ENCODE peak calls at places on chromosomes 16 and 17, in nine cellular contexts. S is activated CD4-positive, alpha-beta T cell treated with anti-CD3 and anti-CD28 coated beads, Interleukin-2, amount 50 U/mL, for 4 hours; E is H54; U is CD4-positive, alpha-beta memory T cell; Q is AG10803; Y is ACHN; K is RPMI8226; R is WTC11; O is stimulated activated CD8-positive, alpha-beta memory T cell treated with anti-CD3 and anti-CD28 coated beads, Interleukin-12 subunit alpha, Interleukin-12 subunit beta, amount 100 ng/mL, for 1 hour. W is an unnamed sample.

GRCh38 chr16:69302301-69302700 is 8.8 kb upstream of the VPS4A start:
- DNase-seq in S (no peak), E (no peak), U (no peak), Q (no peak), Y (no peak), K (no peak), R (no peak), O (no peak), W (no peak)

GRCh38 chr16:48014349-48015135 is 141.3 kb downstream of the ABCC12 start:
- DNase-seq in S (no peak), E (peak), U (no peak), Q (no peak), Y (peak), K (no peak), R (no peak), O (no peak), W (peak)

GRCh38 chr17:31060814-31061550 is 33.8 kb upstream of the NF1 start:
- DNase-seq in S (no peak), E (no peak), U (no peak), Q (no peak), Y (no peak), K (peak), R (no peak), O (no peak), W (no peak)

GRCh38 chr17:9817086-9817485 is 4.8 kb downstream of the GSG1L2 start:
- DNase-seq in S (no peak), E (peak), U (no peak), Q (peak), Y (peak), K (no peak), R (peak), O (no peak), W (no peak)

GRCh38 chr17:6100891-6101290 is 30.7 kb downstream of the WSCD1 start:
- DNase-seq in S (no peak), E (no peak), U (no peak), Q (no peak), Y (no peak), K (no peak), R (no peak), O (no peak), W (no peak)

GRCh38 chr17:42881768-42882565 is 18.6 kb upstream of the G6PC1 start:
- DNase-seq in S (no peak), E (no peak), U (no peak), Q (no peak), Y (no peak), K (no peak), R (no peak), O (no peak), W (no peak)

GRCh38 chr16:30927789-30928378 is 4.5 kb downstream of the FBXL19 start:
- DNase-seq in S (peak), E (peak), U (peak), Q (peak), Y (peak), K (peak), R (peak), O (no peak), W (peak)

GRCh38 chr16:68646948-68647659 is 2.0 kb downstream of the CDH3 start:
- DNase-seq in S (no peak), E (no peak), U (no peak), Q (no peak), Y (no peak), K (peak), R (no peak), O (no peak), W (no peak)

GRCh38 chr16:1413684-1414531 is 596 bp downstream of the UNKL start:
- DNase-seq in S (peak), E (no peak), U (peak), Q (peak), Y (peak), K (peak), R (peak), O (peak), W (peak)

GRCh38 chr16:66647866-66648265 is 43.4 kb downstream of the CMTM3 start:
- DNase-seq in S (no peak), E (no peak), U (no peak), Q (no peak), Y (no peak), K (no peak), R (no peak), O (no peak), W (no peak)

GRCh38 chr17:64240741-64241347 is 22.2 kb downstream of the TEX2 start:
- DNase-seq in S (no peak), E (no peak), U (no peak), Q (peak), Y (no peak), K (no peak), R (no peak), O (no peak), W (no peak)

GRCh38 chr16:50368410-50369132 is at the start of gene BRD7:
- DNase-seq in S (peak), E (peak), U (peak), Q (peak), Y (peak), K (peak), R (peak), O (peak), W (peak)

GRCh38 chr16:81582655-81583441 is 138.2 kb downstream of the CMIP start:
- DNase-seq in S (no peak), E (no peak), U (no peak), Q (peak), Y (no peak), K (no peak), R (no peak), O (no peak), W (no peak)

GRCh38 chr17:74516561-74516960 is 14.7 kb downstream of the CD300LB start:
- DNase-seq in S (no peak), E (no peak), U (no peak), Q (no peak), Y (no peak), K (no peak), R (no peak), O (no peak), W (no peak)

GRCh38 chr16:1147027-1147426 is 5.9 kb upstream of the CACNA1H start:
- DNase-seq in S (no peak), E (no peak), U (no peak), Q (no peak), Y (no peak), K (no peak), R (no peak), O (no peak), W (no peak)

GRCh38 chr17:80082403-80083135 is 18.8 kb upstream of the GAA start:
- DNase-seq in S (peak), E (peak), U (peak), Q (peak), Y (peak), K (peak), R (peak), O (peak), W (peak)

GRCh38 chr16:55701442-55702319 is 45.9 kb downstream of the SLC6A2 start:
- DNase-seq in S (no peak), E (peak), U (peak), Q (peak), Y (peak), K (peak), R (peak), O (no peak), W (peak)

GRCh38 chr16:58062821-58063220 is 37.3 kb downstream of the MMP15 start:
- DNase-seq in S (no peak), E (no peak), U (no peak), Q (no peak), Y (no peak), K (no peak), R (no peak), O (no peak), W (no peak)

GRCh38 chr17:77640916-77641605 is 317.4 kb upstream of the TNRC6C start:
- DNase-seq in S (no peak), E (no peak), U (no peak), Q (no peak), Y (no peak), K (no peak), R (no peak), O (no peak), W (no peak)

GRCh38 chr16:67541391-67542263 is 13.0 kb downstream of the RIPOR1 start:
- DNase-seq in S (no peak), E (no peak), U (no peak), Q (no peak), Y (no peak), K (peak), R (no peak), O (no peak), W (peak)

GRCh38 chr16:17205279-17206139 is 265.3 kb downstream of the XYLT1 start:
- DNase-seq in S (no peak), E (no peak), U (no peak), Q (peak), Y (no peak), K (no peak), R (peak), O (no peak), W (no peak)

GRCh38 chr17:16447676-16448075 is 32.3 kb downstream of the TRPV2 start:
- DNase-seq in S (no peak), E (no peak), U (no peak), Q (no peak), Y (no peak), K (no peak), R (no peak), O (no peak), W (no peak)

GRCh38 chr17:17161759-17162158 is 44.4 kb downstream of the PLD6 start:
- DNase-seq in S (no peak), E (no peak), U (no peak), Q (no peak), Y (no peak), K (no peak), R (no peak), O (no peak), W (no peak)

GRCh38 chr16:72744064-72744793 is 303.7 kb downstream of the ZFHX3 start:
- DNase-seq in S (no peak), E (no peak), U (no peak), Q (no peak), Y (no peak), K (no peak), R (no peak), O (no peak), W (no peak)

GRCh38 chr16:4160663-4161436 is 44.6 kb upstream of the ADCY9 start:
- DNase-seq in S (no peak), E (no peak), U (peak), Q (peak), Y (no peak), K (no peak), R (no peak), O (no peak), W (no peak)

GRCh38 chr16:67026570-67026969 is 2.4 kb upstream of the CBFB start:
- DNase-seq in S (no peak), E (no peak), U (no peak), Q (no peak), Y (no peak), K (no peak), R (no peak), O (no peak), W (no peak)

GRCh38 chr17:9513266-9513665 is 62.4 kb downstream of the STX8 start:
- DNase-seq in S (no peak), E (no peak), U (no peak), Q (no peak), Y (no peak), K (no peak), R (no peak), O (no peak), W (no peak)

GRCh38 chr16:66898207-66898606 is 17.9 kb downstream of the PDP2 start:
- DNase-seq in S (no peak), E (no peak), U (no peak), Q (peak), Y (peak), K (no peak), R (no peak), O (no peak), W (no peak)

GRCh38 chr16:84054916-84055315 is 12.3 kb upstream of the SLC38A8 start:
- DNase-seq in S (no peak), E (no peak), U (no peak), Q (no peak), Y (no peak), K (no peak), R (peak), O (no peak), W (no peak)

GRCh38 chr16:4303973-4304372 is 11.9 kb upstream of the GLIS2 start:
- DNase-seq in S (no peak), E (no peak), U (no peak), Q (no peak), Y (no peak), K (no peak), R (no peak), O (no peak), W (no peak)

GRCh38 chr16:10521681-10522274 is 58.6 kb downstream of the EMP2 start:
- DNase-seq in S (no peak), E (peak), U (peak), Q (peak), Y (peak), K (peak), R (peak), O (no peak), W (peak)

GRCh38 chr17:51046527-51047384 is 73.9 kb downstream of the SPAG9 start:
- DNase-seq in S (no peak), E (peak), U (no peak), Q (peak), Y (peak), K (no peak), R (peak), O (no peak), W (peak)

GRCh38 chr17:81386646-81387234 is 8.5 kb upstream of the BAHCC1 start:
- DNase-seq in S (no peak), E (no peak), U (no peak), Q (peak), Y (no peak), K (no peak), R (no peak), O (no peak), W (no peak)

GRCh38 chr16:58032710-58033293 is 7.2 kb downstream of the MMP15 start:
- DNase-seq in S (no peak), E (no peak), U (no peak), Q (no peak), Y (no peak), K (no peak), R (no peak), O (no peak), W (no peak)

GRCh38 chr17:73189417-73190099 is 3.3 kb upstream of the COG1 start:
- DNase-seq in S (no peak), E (peak), U (no peak), Q (peak), Y (peak), K (peak), R (peak), O (no peak), W (peak)

GRCh38 chr17:77441130-77441920 is 300.6 kb downstream of the SEC14L1 start:
- DNase-seq in S (peak), E (no peak), U (peak), Q (no peak), Y (no peak), K (peak), R (no peak), O (peak), W (no peak)

GRCh38 chr17:41520821-41521521 is 2.3 kb upstream of the KRT15 start:
- DNase-seq in S (no peak), E (no peak), U (no peak), Q (no peak), Y (no peak), K (peak), R (no peak), O (no peak), W (no peak)

GRCh38 chr17:45243750-45244149 is 18.1 kb downstream of the SPATA32 start:
- DNase-seq in S (no peak), E (no peak), U (no peak), Q (no peak), Y (no peak), K (no peak), R (no peak), O (no peak), W (no peak)